ENCODE peak calls at places on chromosomes 13 and 19, in eight cellular contexts. H, K, Q, F, Y, G, U and B are unnamed samples.

GRCh38 chr19:4057913-4058695 is 8.6 kb downstream of the ZBTB7A start:
- DNase-seq in H (no peak), K (peak), Q (no peak), F (peak), Y (no peak), G (peak), U (peak), B (no peak)

GRCh38 chr19:604355-604754 is 14.7 kb downstream of the HCN2 start:
- DNase-seq in H (no peak), K (no peak), Q (peak), F (no peak), Y (peak), G (no peak), U (no peak), B (no peak)

GRCh38 chr13:96248103-96248502 is 158.2 kb downstream of the HS6ST3 start:
- DNase-seq in H (no peak), K (no peak), Q (no peak), F (no peak), Y (no peak), G (no peak), U (no peak), B (no peak)

GRCh38 chr19:29576043-29576442 is 30.0 kb upstream of the POP4 start:
- DNase-seq in H (no peak), K (no peak), Q (no peak), F (no peak), Y (no peak), G (no peak), U (no peak), B (no peak)

GRCh38 chr13:30607908-30608307 is 9.8 kb upstream of the USPL1 start:
- DNase-seq in H (peak), K (no peak), Q (peak), F (no peak), Y (no peak), G (no peak), U (no peak), B (no peak)

GRCh38 chr13:110339975-110340550 is 33.0 kb downstream of the COL4A2 start:
- DNase-seq in H (no peak), K (no peak), Q (no peak), F (no peak), Y (no peak), G (no peak), U (no peak), B (no peak)

GRCh38 chr19:40348961-40349507 is 539 bp downstream of the PLD3 start:
- DNase-seq in H (no peak), K (no peak), Q (peak), F (peak), Y (no peak), G (peak), U (peak), B (no peak)

GRCh38 chr13:94154362-94154761 is 325.1 kb downstream of the DCT start:
- DNase-seq in H (no peak), K (no peak), Q (no peak), F (no peak), Y (no peak), G (peak), U (peak), B (no peak)

GRCh38 chr19:40139533-40140287 is 49.0 kb upstream of the ZNF780A start:
- DNase-seq in H (no peak), K (no peak), Q (peak), F (peak), Y (no peak), G (no peak), U (peak), B (no peak)

GRCh38 chr13:112790735-112791641 is 101.2 kb downstream of the ATP11A start:
- DNase-seq in H (no peak), K (no peak), Q (no peak), F (no peak), Y (no peak), G (no peak), U (peak), B (peak)

GRCh38 chr13:50080856-50081105 is 65.5 kb downstream of the KCNRG start:
- DNase-seq in H (no peak), K (no peak), Q (no peak), F (no peak), Y (no peak), G (no peak), U (peak), B (no peak)

GRCh38 chr13:36369268-36370107 is 23.3 kb upstream of the SPART start:
- DNase-seq in H (no peak), K (no peak), Q (no peak), F (no peak), Y (no peak), G (no peak), U (no peak), B (no peak)

GRCh38 chr13:22076658-22077057 is 405.8 kb downstream of the FGF9 start:
- DNase-seq in H (no peak), K (no peak), Q (no peak), F (no peak), Y (no peak), G (no peak), U (no peak), B (no peak)

GRCh38 chr13:32314968-32315254 is 252 bp downstream of the ZAR1L start:
- DNase-seq in H (peak), K (peak), Q (peak), F (no peak), Y (no peak), G (peak), U (peak), B (no peak)

GRCh38 chr13:79874396-79875360 is 393.7 kb downstream of the NDFIP2 start:
- DNase-seq in H (no peak), K (no peak), Q (no peak), F (no peak), Y (no peak), G (no peak), U (no peak), B (no peak)

GRCh38 chr19:12411893-12412292 is 10.8 kb upstream of the ZNF799 start:
- DNase-seq in H (no peak), K (no peak), Q (no peak), F (no peak), Y (no peak), G (no peak), U (no peak), B (no peak)

GRCh38 chr13:34833562-34834182 is 108.4 kb upstream of the NBEA start:
- DNase-seq in H (no peak), K (no peak), Q (peak), F (no peak), Y (no peak), G (no peak), U (peak), B (no peak)

GRCh38 chr19:39607021-39607420 is 4.7 kb downstream of the LGALS13 start:
- DNase-seq in H (no peak), K (no peak), Q (no peak), F (no peak), Y (no peak), G (no peak), U (no peak), B (no peak)